ENCODE peak calls at places on chromosomes 6 and 20, in nine cellular contexts. P is tibial artery, F is bronchial epithelial cell, C is fibroblast of lung, H is tibial nerve, K is stomach, B is AG04449, E is mammary epithelial cell, A is cardiac fibroblast. N is an unnamed sample.

GRCh38 chr20:19351542-19351941 is 139.1 kb downstream of the SLC24A3 start:
- DNase-seq in P (no peak), F (no peak), C (no peak), H (no peak), K (no peak), B (no peak), E (no peak), A (no peak), N (no peak)

GRCh38 chr6:110688661-110689268 is 126.5 kb downstream of the CDK19 start:
- DNase-seq in P (no peak), F (peak; percentile 39), C (no peak), H (no peak), K (peak; percentile 27), B (no peak), E (peak; percentile 46), A (no peak), N (no peak)

GRCh38 chr20:55057779-55058415 is 582.5 kb downstream of the DOK5 start:
- DNase-seq in P (no peak), F (peak; percentile 15), C (peak; percentile 3), H (no peak), K (no peak), B (no peak), E (peak; percentile 8), A (no peak), N (no peak)

GRCh38 chr20:62377615-62378085 is 9.3 kb upstream of the RPS21 start:
- DNase-seq in P (no peak), F (no peak), C (no peak), H (no peak), K (peak; percentile 62), B (no peak), E (no peak), A (no peak), N (no peak)

GRCh38 chr6:133757330-133757729 is 131.6 kb upstream of the TCF21 start:
- DNase-seq in P (no peak), F (no peak), C (peak; percentile 23), H (no peak), K (no peak), B (no peak), E (no peak), A (peak; percentile 55), N (no peak)

GRCh38 chr20:63307538-63308217 is 14.7 kb downstream of the COL20A1 start:
- DNase-seq in P (no peak), F (no peak), C (no peak), H (no peak), K (no peak), B (no peak), E (no peak), A (no peak), N (no peak)

GRCh38 chr6:170371588-170371987 is 65.0 kb downstream of the FAM120B start:
- DNase-seq in P (no peak), F (no peak), C (no peak), H (no peak), K (no peak), B (no peak), E (no peak), A (peak; percentile 5), N (no peak)

GRCh38 chr6:31497595-31498476 is at the start of gene MICB:
- DNase-seq in P (peak; percentile 88), F (peak; percentile 83), C (peak; percentile 78), H (peak; percentile 77), K (peak; percentile 83), B (no peak), E (peak; percentile 82), A (peak; percentile 82), N (peak; percentile 72)

GRCh38 chr6:107977283-107977682 is 19.3 kb upstream of the SEC63 start:
- DNase-seq in P (no peak), F (peak; percentile 44), C (peak; percentile 21), H (no peak), K (no peak), B (no peak), E (peak; percentile 26), A (peak; percentile 62), N (peak; percentile 56)

GRCh38 chr6:106141441-106142237 is 55.5 kb downstream of the PRDM1 start:
- DNase-seq in P (no peak), F (peak; percentile 60), C (peak; percentile 91), H (no peak), K (no peak), B (no peak), E (peak; percentile 54), A (no peak), N (peak; percentile 30)

GRCh38 chr6:44177691-44178423 is 19.2 kb downstream of the CAPN11 start:
- DNase-seq in P (peak; percentile 87), F (peak; percentile 32), C (peak; percentile 74), H (peak; percentile 53), K (no peak), B (no peak), E (peak; percentile 56), A (peak; percentile 88), N (peak; percentile 29)

GRCh38 chr20:46663531-46663930 is 12.3 kb upstream of the SLC13A3 start:
- DNase-seq in P (no peak), F (no peak), C (no peak), H (no peak), K (no peak), B (no peak), E (no peak), A (no peak), N (no peak)

GRCh38 chr20:46715292-46715756 is 5.9 kb downstream of the SLC2A10 start:
- DNase-seq in P (peak; percentile 38), F (peak; percentile 34), C (peak; percentile 65), H (peak; percentile 70), K (peak; percentile 41), B (peak; percentile 28), E (no peak), A (peak; percentile 42), N (no peak)

GRCh38 chr6:52157301-52157930 is 28.8 kb upstream of the IL17A start:
- DNase-seq in P (no peak), F (peak; percentile 89), C (peak; percentile 7), H (no peak), K (no peak), B (no peak), E (peak; percentile 73), A (peak; percentile 14), N (peak; percentile 20)

DNA sequence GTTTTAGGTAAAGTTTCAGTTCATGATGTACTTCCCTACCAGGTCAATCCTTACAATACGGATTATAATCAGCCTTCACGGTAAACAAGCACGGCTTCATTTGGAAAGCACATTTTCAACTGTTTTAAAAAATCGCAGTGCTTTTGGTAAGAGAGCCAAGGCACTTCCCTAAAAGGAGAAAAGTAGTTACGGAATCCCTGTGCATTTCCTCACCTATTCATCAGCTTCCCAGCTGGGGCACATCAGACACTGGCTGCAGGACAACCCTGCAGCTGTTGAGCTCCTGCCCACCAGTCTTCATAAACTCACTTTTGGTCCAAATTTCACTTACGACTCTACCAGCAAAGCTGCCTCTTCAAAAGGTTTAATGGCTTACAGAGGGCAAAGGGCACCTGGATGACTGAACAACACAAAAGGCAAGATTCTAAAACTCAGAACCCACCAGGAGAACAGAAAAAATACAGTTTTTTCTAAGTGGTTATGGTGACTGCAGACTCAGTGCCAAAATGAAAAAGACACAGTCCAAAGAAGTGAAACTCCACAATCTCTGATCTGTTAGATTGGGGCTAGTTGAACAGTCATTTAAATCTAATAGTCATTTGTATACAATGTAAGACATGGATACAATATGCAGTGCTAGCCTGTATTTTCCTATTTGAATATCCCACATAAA is 7.5 kb downstream of the SNX5 start:
- DNase-seq in P (no peak), F (no peak), C (peak; percentile 67), H (no peak), K (no peak), B (no peak), E (no peak), A (no peak), N (peak; percentile 85)
- H3K4me3 ChIP-seq in P (peak overlapping the region; percentile 23), F (no peak overlapping the region), C (peak overlapping the region; percentile 30), H (no peak overlapping the region), K (no peak overlapping the region), B (no peak overlapping the region), E (no peak overlapping the region), A (no peak overlapping the region), N (no peak overlapping the region)

DNA sequence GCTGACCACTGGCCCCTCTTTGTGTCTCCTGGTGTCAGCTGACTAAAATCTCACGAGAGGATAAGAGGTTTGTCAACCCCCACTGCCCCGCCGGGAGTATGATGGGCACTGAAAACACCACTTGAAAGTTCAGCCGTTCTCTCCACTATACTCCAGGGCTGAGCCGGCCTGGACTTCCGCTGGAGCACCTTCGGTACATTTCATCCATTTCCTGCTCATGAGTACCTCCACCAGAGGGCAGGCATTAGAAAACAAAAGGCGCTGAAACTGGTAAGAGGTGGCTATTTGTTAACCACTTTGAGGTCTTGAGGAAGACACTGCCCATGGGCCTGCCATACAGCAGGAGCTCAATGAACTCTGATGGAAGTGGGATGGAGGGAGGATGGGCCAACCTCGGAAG is 17.9 kb upstream of the ANKRD60 start:
- DNase-seq in P (no peak), F (peak; percentile 43), C (peak; percentile 17), H (no peak), K (no peak), B (no peak), E (no peak), A (peak; percentile 61), N (peak; percentile 32)
- TF ChIP-seq CTCF in P (no peak), F (peak; percentile 54), C (peak; percentile 41), H (no peak), K (no peak), B (peak; percentile 4), E (peak; percentile 37), A (peak; percentile 41), N (peak; percentile 50)

GRCh38 chr20:10371467-10371866 is 62.6 kb downstream of the MKKS start:
- DNase-seq in P (no peak), F (no peak), C (no peak), H (no peak), K (no peak), B (no peak), E (no peak), A (no peak), N (no peak)
- H3K4me3 ChIP-seq in P (no peak overlapping the region), F (no peak overlapping the region), C (no peak overlapping the region), H (no peak overlapping the region), K (no peak overlapping the region), B (no peak overlapping the region), E (no peak overlapping the region), A (no peak overlapping the region), N (no peak overlapping the region)

GRCh38 chr6:88763160-88763559 is 200.3 kb downstream of the RNGTT start:
- DNase-seq in P (no peak), F (peak; percentile 65), C (peak; percentile 29), H (no peak), K (no peak), B (no peak), E (no peak), A (peak; percentile 71), N (no peak)

GRCh38 chr6:88760091-88760490 is 203.3 kb downstream of the RNGTT start:
- DNase-seq in P (no peak), F (no peak), C (no peak), H (no peak), K (no peak), B (no peak), E (no peak), A (peak; percentile 60), N (peak; percentile 8)

DNA sequence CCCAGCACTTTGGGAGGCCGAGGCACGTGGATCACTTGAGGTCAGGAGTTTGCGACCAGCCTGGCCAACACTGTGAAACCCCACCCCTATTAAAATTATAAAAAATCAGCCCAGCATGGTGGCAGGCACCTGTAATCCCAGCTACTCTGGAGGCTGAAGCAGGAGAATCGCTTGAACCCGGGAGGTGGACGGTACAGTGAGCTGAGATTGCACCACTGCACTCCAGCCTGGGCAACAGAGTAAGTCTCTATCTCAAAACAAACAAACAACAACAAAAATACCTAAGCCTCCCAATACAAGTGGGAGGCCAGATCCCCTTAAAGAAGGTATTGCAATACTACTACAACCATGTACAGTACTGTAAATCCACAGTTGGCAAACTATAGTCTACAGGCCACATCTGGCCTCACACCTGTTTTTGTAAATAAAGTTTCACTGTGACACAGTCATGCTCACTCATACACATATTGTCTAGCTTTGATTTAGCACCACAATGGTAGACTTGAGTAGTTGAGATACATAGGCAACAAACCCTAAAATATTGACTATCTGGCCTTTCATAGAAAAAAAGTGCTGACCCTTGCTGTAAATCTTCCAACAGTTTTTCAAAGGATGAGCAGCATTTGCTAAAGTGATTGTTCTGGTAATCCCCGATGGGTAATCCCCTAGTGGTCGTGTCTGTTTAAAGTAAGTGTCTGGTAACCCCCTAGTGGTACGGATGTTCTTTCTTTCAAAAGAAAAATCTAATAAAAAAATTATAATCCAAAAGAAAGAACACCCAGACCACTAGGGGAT is 202.0 kb downstream of the RNGTT start:
- DNase-seq in P (no peak), F (no peak), C (no peak), H (no peak), K (no peak), B (no peak), E (no peak), A (no peak), N (no peak)
- TF ChIP-seq CTCF in P (no peak), F (no peak), C (no peak), H (no peak), K (no peak), B (no peak), E (no peak), A (no peak), N (no peak)